ENCODE peak calls at places on chromosomes 13 and 19, in six cellular contexts. O is cardiac fibroblast; G is neural progenitor cell; N is MCF 10A; P is CD8-positive, alpha-beta T cell; K is fibroblast of mammary gland. M is an unnamed sample.

GRCh38 chr19:17751103-17751911 is at the start of gene FCHO1:
- DNase-seq in N (no peak), K (no peak), P (peak), O (no peak), G (no peak), M (no peak)

GRCh38 chr19:4172861-4173473 is 9.4 kb downstream of the SIRT6 start:
- DNase-seq in O (peak), G (peak), N (peak), P (peak), K (no peak), M (peak)

GRCh38 chr13:106533101-106533939 is 2.1 kb downstream of the EFNB2 start:
- DNase-seq in N (peak), G (peak), K (peak), O (peak), P (no peak), M (peak)

GRCh38 chr19:9295411-9295849 is 14.2 kb downstream of the ZNF699 start:
- DNase-seq in N (no peak), P (no peak), O (peak), G (no peak), K (peak), M (no peak)

GRCh38 chr13:31236211-31236786 is 36.5 kb downstream of the B3GLCT start:
- DNase-seq in K (peak), G (peak), O (peak), P (no peak), N (peak), M (no peak)

GRCh38 chr19:4803736-4804695 is 12.5 kb downstream of the FEM1A start:
- DNase-seq in P (no peak), N (peak), K (peak), G (peak), O (no peak), M (peak)

GRCh38 chr19:15101479-15102082 is 5.6 kb upstream of the SYDE1 start:
- DNase-seq in K (peak), O (peak), N (peak), P (no peak), G (peak), M (no peak)

GRCh38 chr13:60329221-60329983 is 67.6 kb upstream of the TDRD3 start:
- DNase-seq in N (peak), P (no peak), O (peak), K (peak), G (peak), M (peak)

GRCh38 chr13:112962911-112963625 is 5.9 kb upstream of the MCF2L start:
- DNase-seq in O (no peak), P (no peak), K (no peak), G (no peak), N (no peak), M (no peak)

GRCh38 chr19:18710986-18711751 is 27.7 kb downstream of the CRTC1 start:
- DNase-seq in N (no peak), P (no peak), K (peak), O (no peak), G (no peak), M (no peak)

GRCh38 chr19:4373601-4374441 is 26.5 kb downstream of the SH3GL1 start:
- DNase-seq in P (no peak), O (peak), K (peak), N (no peak), G (no peak), M (no peak)

GRCh38 chr13:87884874-87885273 is 213.7 kb downstream of the SLITRK5 start:
- DNase-seq in G (peak), K (peak), N (peak), P (no peak), O (no peak), M (no peak)

GRCh38 chr13:112887557-112887991 is 81.4 kb upstream of the MCF2L start:
- DNase-seq in N (no peak), O (no peak), K (no peak), P (no peak), G (no peak), M (no peak)

GRCh38 chr13:22505489-22505888 is 675.3 kb upstream of the SGCG start:
- DNase-seq in N (no peak), P (no peak), K (peak), O (no peak), G (no peak), M (no peak)

GRCh38 chr13:100536643-100537180 is 51.9 kb downstream of the GGACT start:
- DNase-seq in N (no peak), K (no peak), O (no peak), G (no peak), P (no peak), M (no peak)

GRCh38 chr19:32828643-32829344 is 40.8 kb downstream of the SLC7A9 start:
- DNase-seq in O (no peak), G (no peak), P (no peak), K (no peak), N (no peak), M (no peak)

GRCh38 chr19:38952395-38953165 is 21.8 kb downstream of the MRPS12 start:
- DNase-seq in O (no peak), N (peak), K (no peak), P (no peak), G (peak), M (no peak)

GRCh38 chr19:33047422-33047821 is 17.3 kb downstream of the RHPN2 start:
- DNase-seq in P (no peak), G (no peak), N (peak), O (no peak), K (no peak), M (peak)

GRCh38 chr13:79405501-79405830 is 589 bp downstream of the RBM26 start:
- DNase-seq in N (peak), P (peak), K (peak), G (no peak), O (peak), M (no peak)

GRCh38 chr19:33804021-33804799 is 7.5 kb downstream of the KCTD15 start:
- DNase-seq in K (peak), N (peak), O (peak), G (no peak), P (no peak), M (no peak)

DNA sequence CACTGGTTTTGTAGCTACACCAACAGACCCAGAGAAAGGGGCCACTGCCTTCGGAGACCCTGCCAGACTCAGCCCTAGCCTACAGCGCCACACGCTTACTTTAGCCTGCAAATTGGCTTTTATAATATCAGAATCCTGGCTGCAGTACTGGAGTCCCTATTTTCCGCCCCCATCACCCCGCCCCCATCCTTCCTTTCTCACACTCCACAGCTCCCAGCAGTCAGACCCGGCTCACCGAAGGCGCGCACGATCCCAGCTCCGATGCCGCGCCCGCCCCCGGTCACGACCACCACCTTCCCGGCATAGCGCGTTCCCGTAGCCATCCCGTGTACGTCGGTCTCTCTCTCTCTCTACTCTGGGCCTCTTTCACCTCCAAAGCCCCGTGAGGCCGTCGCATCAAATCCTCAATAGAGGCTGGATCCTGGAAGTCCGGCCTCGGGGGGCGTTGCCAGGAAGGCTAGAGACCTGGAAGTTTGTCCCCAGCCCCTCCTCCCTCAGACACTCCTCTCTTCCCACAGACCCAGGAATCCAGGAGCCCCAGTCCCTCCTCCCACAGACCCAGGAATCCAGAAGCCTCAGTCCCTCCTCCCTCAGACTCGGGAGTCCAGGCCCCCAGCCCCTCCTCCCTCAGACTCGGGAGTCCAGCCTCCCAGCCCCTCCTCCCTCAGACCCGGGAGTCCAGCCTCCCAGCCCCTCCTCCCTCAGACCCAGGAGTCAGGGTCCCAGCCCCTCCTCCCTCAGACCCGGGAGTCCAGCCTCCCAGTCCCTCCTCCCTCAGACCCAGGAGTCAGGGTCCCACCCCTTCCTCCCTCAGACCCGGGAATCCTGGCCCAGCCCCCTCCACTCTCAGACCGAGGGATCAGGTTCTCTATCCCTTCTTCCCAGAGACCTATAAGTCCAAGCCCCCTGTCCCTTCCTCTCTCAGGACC is at the start of gene HSD17B14:
- DNase-seq in K (peak), P (no peak), N (no peak), G (peak), O (no peak), M (peak)
- TF ChIP-seq CTCF in K (no peak), P (no peak), N (no peak), G (no peak), O (no peak), M (peak)

GRCh38 chr13:77574076-77574475 is 38.6 kb downstream of the SCEL start:
- DNase-seq in P (no peak), N (no peak), G (no peak), K (no peak), O (no peak), M (no peak)

DNA sequence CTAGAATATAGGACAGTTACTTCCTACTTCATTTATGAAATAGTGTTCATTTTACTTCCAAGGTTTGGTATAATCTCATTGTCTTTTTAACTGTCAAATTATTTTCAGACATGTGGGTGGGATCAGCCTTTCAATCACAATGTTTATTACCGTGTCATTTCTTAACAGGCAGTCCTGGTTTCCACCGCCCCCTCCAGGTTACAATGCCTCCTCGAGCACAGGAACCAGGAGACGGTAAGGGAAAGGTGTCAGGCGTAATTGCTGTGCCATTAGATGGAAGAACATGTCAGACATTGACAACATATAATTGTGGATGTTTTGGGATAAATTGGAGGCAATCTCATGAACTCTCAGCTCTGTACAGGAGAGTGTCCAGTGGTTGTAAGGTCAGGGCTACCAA is 36.5 kb downstream of the SCEL start:
- DNase-seq in N (no peak), K (no peak), O (no peak), G (no peak), P (no peak), M (no peak)
- TF ChIP-seq CTCF in N (no peak), K (no peak), O (no peak), G (no peak), P (no peak), M (no peak)

DNA sequence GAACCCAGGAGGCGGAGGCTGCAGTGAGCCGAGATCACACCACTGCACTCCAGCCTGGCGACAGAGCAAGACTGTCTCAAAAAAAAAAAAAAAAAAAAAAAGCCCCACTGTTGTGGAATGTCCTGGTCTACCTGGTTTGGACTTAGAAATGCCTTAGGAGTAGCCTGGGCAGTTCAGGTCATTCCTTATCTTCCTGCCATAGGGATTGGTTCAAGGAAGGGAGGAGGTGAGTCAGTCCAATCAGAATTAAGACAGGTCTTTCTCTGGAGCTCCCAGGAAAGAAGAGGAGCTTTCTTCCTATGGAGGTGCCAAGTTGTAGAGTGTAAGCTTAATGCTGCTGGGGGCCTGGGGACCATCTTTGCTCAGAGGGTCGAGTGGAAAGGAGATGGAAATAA is 44.8 kb downstream of the SIPA1L3 start:
- DNase-seq in K (no peak), P (no peak), O (no peak), N (no peak), G (no peak), M (no peak)
- TF ChIP-seq CTCF in K (no peak), P (no peak), O (no peak), N (no peak), G (no peak), M (no peak)

DNA sequence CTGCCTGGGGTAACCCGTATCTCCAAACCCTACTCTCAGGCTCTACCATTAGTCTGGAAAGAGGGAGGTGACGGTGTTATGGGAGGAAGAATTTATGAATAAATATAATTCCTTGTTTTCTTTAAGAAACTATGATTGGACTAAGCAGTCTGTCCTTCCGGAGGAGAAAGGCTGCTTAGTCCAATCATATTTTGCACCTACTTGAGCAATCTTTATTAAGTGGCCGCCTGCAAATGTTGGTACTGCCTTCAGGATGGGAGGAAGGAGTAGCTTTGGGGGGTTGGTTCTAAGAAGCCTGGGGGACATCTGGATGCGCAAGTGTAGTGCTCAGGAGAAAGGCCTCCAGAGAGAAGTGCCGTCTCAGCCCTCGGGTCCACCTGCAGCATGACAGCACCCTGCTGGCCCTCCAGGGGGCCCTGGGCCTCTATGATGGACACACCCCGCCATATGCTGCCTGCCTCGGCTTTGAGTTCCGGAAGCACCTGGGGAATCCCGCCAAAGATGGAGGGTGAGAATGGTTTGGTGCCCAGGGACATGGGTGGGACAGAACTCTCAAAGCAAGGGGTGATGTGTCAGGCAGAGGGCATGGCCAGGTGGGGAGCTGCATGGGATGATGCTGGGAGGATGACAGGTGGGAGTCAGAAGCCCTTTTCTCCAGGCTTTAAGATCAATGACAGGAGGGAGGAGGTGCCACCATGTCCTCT is 4.0 kb downstream of the ACP4 start:
- DNase-seq in N (peak), G (no peak), K (peak), O (peak), P (no peak), M (no peak)
- TF ChIP-seq CTCF in N (no peak), G (no peak), K (no peak), O (peak), P (no peak), M (peak)

GRCh38 chr19:29966594-29967249 is 24.7 kb downstream of the URI1 start:
- DNase-seq in G (no peak), P (no peak), O (peak), K (peak), N (peak), M (no peak)
- TF ChIP-seq CTCF in G (peak), P (peak), O (peak), K (peak), N (peak), M (peak)

DNA sequence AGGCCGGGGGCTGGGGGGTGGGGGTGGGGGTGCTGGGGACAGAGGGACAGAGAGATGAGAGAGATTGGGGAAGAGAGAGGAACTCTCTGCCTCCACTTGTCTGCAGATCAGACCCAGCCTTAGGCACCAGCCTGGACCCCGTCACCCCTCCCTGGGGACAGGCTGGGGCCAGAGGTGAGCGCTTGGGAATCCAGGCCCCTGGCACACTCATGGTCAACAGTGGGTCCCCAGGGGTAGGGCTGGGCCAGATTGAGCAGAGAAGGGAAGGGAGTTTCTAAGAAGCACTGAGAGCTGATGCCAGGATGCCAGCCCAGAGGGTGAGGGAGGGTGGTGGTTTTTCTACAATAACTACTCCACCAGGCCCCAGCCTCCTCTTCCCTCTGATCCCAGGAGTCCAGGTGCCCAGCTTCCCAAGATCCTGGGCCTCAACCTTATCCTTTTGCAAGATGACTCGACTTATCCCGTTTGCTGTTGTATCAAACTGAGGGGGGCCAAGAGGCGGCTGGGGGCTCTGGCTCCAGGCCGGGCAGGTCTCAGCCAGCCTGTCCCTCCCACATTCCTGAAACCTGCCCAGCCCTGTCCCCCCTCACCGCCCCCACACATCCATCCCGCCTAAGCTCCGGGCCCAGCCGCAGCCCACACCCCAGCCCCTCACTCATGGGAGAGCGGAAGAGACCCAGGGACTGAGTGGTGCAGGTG is 1.1 kb downstream of the BCAM start:
- DNase-seq in K (no peak), G (peak), N (no peak), O (no peak), P (no peak), M (no peak)
- TF ChIP-seq CTCF in K (no peak), G (no peak), N (no peak), O (no peak), P (no peak), M (no peak)

M was measured in progenitor cell of endocrine pancreas.